ENCODE peak calls at places on chromosomes 1 and 21, in eight cellular contexts. X is fibroblast of mammary gland; A is iPS-NIHi11; D is amniotic epithelial cell; V is stimulated activated CD8-positive, alpha-beta memory T cell treated with anti-CD3 and anti-CD28 coated beads, Interleukin-7, amount 100 ng/mL, for 4 hours; Q is NCI-H2029 treated with DMSO at 0.1 percent for 48 hours; Z is fibroblast of pulmonary artery; U is stimulated activated CD4-positive, alpha-beta T cell treated with anti-CD3 and anti-CD28 coated beads, Interleukin-4, amount 100 ng/mL, for 24 hours. N is an unnamed sample.

GRCh38 chr1:157469715-157470114 is 82.6 kb downstream of the FCRL5 start:
- DNase-seq in X (no peak), A (no peak), D (no peak), V (no peak), Q (no peak), Z (no peak), U (no peak), N (no peak)

GRCh38 chr1:5990913-5991783 is 1.1 kb downstream of the NPHP4 start:
- DNase-seq in X (no peak), A (peak; percentile 87), D (no peak), V (peak; percentile 25), Q (no peak), Z (peak; percentile 20), U (peak; percentile 29), N (no peak)

GRCh38 chr1:110249256-110249655 is 39.1 kb downstream of the KCNC4 start:
- DNase-seq in X (no peak), A (no peak), D (no peak), V (no peak), Q (no peak), Z (no peak), U (no peak), N (no peak)

GRCh38 chr1:199691540-199691939 is 336.0 kb upstream of the NR5A2 start:
- DNase-seq in X (peak; percentile 78), A (peak; percentile 42), D (peak; percentile 92), V (no peak), Q (peak; percentile 34), Z (peak; percentile 92), U (no peak), N (no peak)

GRCh38 chr1:15260418-15261154 is 13.6 kb downstream of the FHAD1 start:
- DNase-seq in X (peak; percentile 51), A (no peak), D (peak; percentile 87), V (no peak), Q (no peak), Z (peak; percentile 85), U (no peak), N (no peak)

GRCh38 chr1:41238311-41239094 is 3.6 kb downstream of the SCMH1 start:
- DNase-seq in X (peak; percentile 43), A (no peak), D (peak; percentile 67), V (no peak), Q (peak; percentile 70), Z (no peak), U (no peak), N (no peak)

GRCh38 chr1:99647460-99647859 is 1.5 kb downstream of the PALMD start:
- DNase-seq in X (no peak), A (no peak), D (no peak), V (no peak), Q (peak; percentile 27), Z (no peak), U (no peak), N (no peak)

GRCh38 chr1:210001751-210002150 is 63.7 kb downstream of the SYT14 start:
- DNase-seq in X (no peak), A (no peak), D (peak; percentile 56), V (no peak), Q (peak; percentile 1), Z (peak; percentile 39), U (no peak), N (no peak)

GRCh38 chr1:41021526-41022308 is at the start of gene SLFNL1:
- DNase-seq in X (no peak), A (peak; percentile 65), D (no peak), V (no peak), Q (peak; percentile 97), Z (peak; percentile 48), U (no peak), N (no peak)

GRCh38 chr1:185559684-185560310 is 174.4 kb upstream of the HMCN1 start:
- DNase-seq in X (peak; percentile 58), A (peak; percentile 86), D (peak; percentile 68), V (peak; percentile 21), Q (peak; percentile 23), Z (peak; percentile 50), U (peak; percentile 38), N (no peak)

GRCh38 chr1:8218351-8219092 is 99.4 kb upstream of the SLC45A1 start:
- DNase-seq in X (peak; percentile 91), A (no peak), D (peak; percentile 76), V (no peak), Q (no peak), Z (no peak), U (no peak), N (no peak)

GRCh38 chr1:28984311-28984684 is 69.9 kb downstream of the EPB41 start:
- DNase-seq in X (no peak), A (no peak), D (no peak), V (no peak), Q (no peak), Z (no peak), U (no peak), N (no peak)

GRCh38 chr1:147700042-147700711 is 29.9 kb upstream of the ACP6 start:
- DNase-seq in X (peak; percentile 64), A (peak; percentile 86), D (peak; percentile 69), V (peak; percentile 13), Q (peak; percentile 60), Z (peak; percentile 76), U (peak; percentile 62), N (no peak)

GRCh38 chr1:245378352-245379144 is 223.8 kb downstream of the KIF26B start:
- DNase-seq in X (no peak), A (no peak), D (no peak), V (peak; percentile 2), Q (no peak), Z (no peak), U (no peak), N (no peak)

GRCh38 chr1:19974822-19975416 is 4.5 kb downstream of the PLA2G2A start:
- DNase-seq in X (peak; percentile 81), A (peak; percentile 79), D (peak; percentile 84), V (no peak), Q (peak; percentile 0), Z (peak; percentile 89), U (peak; percentile 27), N (no peak)

GRCh38 chr1:109579496-109579895 is 31.1 kb downstream of the GNAI3 start:
- DNase-seq in X (peak; percentile 11), A (no peak), D (no peak), V (no peak), Q (no peak), Z (no peak), U (no peak), N (no peak)

GRCh38 chr1:2046225-2046917 is 3.8 kb upstream of the PRKCZ start:
- DNase-seq in X (peak; percentile 2), A (peak; percentile 87), D (peak; percentile 7), V (no peak), Q (no peak), Z (peak; percentile 29), U (peak; percentile 49), N (no peak)

GRCh38 chr21:17436626-17437111 is 76.2 kb upstream of the CXADR start:
- DNase-seq in X (no peak), A (no peak), D (peak; percentile 89), V (no peak), Q (no peak), Z (peak; percentile 50), U (no peak), N (no peak)

GRCh38 chr1:231985624-231986023 is 359.0 kb downstream of the DISC1 start:
- DNase-seq in X (no peak), A (no peak), D (no peak), V (no peak), Q (no peak), Z (no peak), U (no peak), N (no peak)

GRCh38 chr1:18201997-18202719 is 94.6 kb downstream of the IGSF21 start:
- DNase-seq in X (no peak), A (no peak), D (no peak), V (no peak), Q (no peak), Z (no peak), U (no peak), N (no peak)

N was measured in thoracic aorta.